ENCODE peak calls at places on chromosomes 13 and 19, in ten cellular contexts. F is brain microvascular endothelial cell; Z is astrocyte; K is omental fat pad; T is HT-29; B is NCI-H2107; V is AG04450; H is CD8-positive, alpha-beta T cell; Y is GM10248; S is neural progenitor cell. W is an unnamed sample.

GRCh38 chr19:30799854-30800755 is 427.9 kb downstream of the ZNF536 start:
- DNase-seq in Z (no peak), V (no peak), K (no peak), S (peak), B (no peak), H (no peak), Y (peak), F (no peak), T (peak), W (peak)

GRCh38 chr19:41811036-41811435 is 14.6 kb downstream of the CEACAM3 start:
- DNase-seq in H (no peak), T (no peak), Y (peak), V (no peak), F (no peak), Z (no peak), K (no peak), S (no peak), B (no peak), W (no peak)

GRCh38 chr13:72696590-72696989 is 30.8 kb downstream of the MZT1 start:
- DNase-seq in V (no peak), K (no peak), T (peak), S (no peak), F (no peak), Y (no peak), Z (peak), H (no peak), B (no peak), W (no peak)

GRCh38 chr13:99264053-99264452 is 5.9 kb upstream of the GPR18 start:
- DNase-seq in K (no peak), V (no peak), Y (no peak), T (no peak), F (no peak), S (no peak), B (no peak), Z (no peak), H (no peak), W (no peak)

GRCh38 chr19:49800771-49801170 is 12.3 kb downstream of the FUZ start:
- DNase-seq in S (no peak), T (no peak), H (no peak), K (no peak), V (no peak), Z (no peak), Y (no peak), B (no peak), F (no peak), W (no peak)

GRCh38 chr13:112562254-112562653 is 25.7 kb downstream of the TUBGCP3 start:
- DNase-seq in B (no peak), H (no peak), F (no peak), Z (no peak), S (no peak), T (no peak), V (no peak), Y (no peak), K (no peak), W (no peak)

GRCh38 chr13:26584713-26585112 is 27.2 kb downstream of the WASF3 start:
- DNase-seq in V (no peak), T (no peak), F (peak), K (no peak), Z (peak), S (no peak), B (no peak), Y (no peak), H (no peak), W (no peak)

GRCh38 chr13:27171244-27171829 is at the start of gene USP12:
- DNase-seq in Y (peak), S (no peak), V (no peak), H (peak), B (no peak), F (no peak), Z (no peak), T (no peak), K (no peak), W (no peak)

GRCh38 chr19:51691122-51692064 is 1.7 kb upstream of the SPACA6 start:
- DNase-seq in Y (no peak), F (no peak), S (peak), T (no peak), H (no peak), V (no peak), B (no peak), Z (peak), K (no peak), W (peak)

GRCh38 chr19:31761281-31761913 is 412.2 kb upstream of the TSHZ3 start:
- DNase-seq in H (no peak), K (no peak), B (no peak), T (no peak), Z (no peak), Y (no peak), V (no peak), S (peak), F (no peak), W (no peak)

W was measured in T47D.